ENCODE peak calls at places on chromosomes 6 and 20, in four cellular contexts. V is GM13977, F is WTC11, Y is vagina. O is an unnamed sample.

GRCh38 chr6:108697646-108698161 is 137.0 kb downstream of the FOXO3 start:
- DNase-seq in V (no peak), F (no peak), Y (no peak), O (no peak)

GRCh38 chr6:158485411-158485810 is 74.5 kb upstream of the TMEM181 start:
- DNase-seq in V (no peak), F (no peak), Y (no peak), O (no peak)

GRCh38 chr6:6688283-6688682 is 99.8 kb downstream of the LY86 start:
- DNase-seq in V (peak), F (no peak), Y (no peak), O (peak)

GRCh38 chr6:111875741-111876140 is 2.5 kb upstream of the FYN start:
- DNase-seq in V (no peak), F (no peak), Y (no peak), O (no peak)

GRCh38 chr20:57693002-57693582 is 16.7 kb downstream of the PMEPA1 start:
- DNase-seq in V (no peak), F (peak), Y (no peak), O (peak)

GRCh38 chr6:52245425-52245824 is 1.1 kb upstream of the IL17F start:
- DNase-seq in V (no peak), F (no peak), Y (no peak), O (no peak)

GRCh38 chr6:2914318-2914660 is 11.2 kb upstream of the SERPINB9 start:
- DNase-seq in V (no peak), F (no peak), Y (no peak), O (no peak)

GRCh38 chr6:130666796-130667195 is 160.4 kb upstream of the SMLR1 start:
- DNase-seq in V (no peak), F (no peak), Y (no peak), O (no peak)

GRCh38 chr6:118680452-118681095 is 29.2 kb upstream of the CEP85L start:
- DNase-seq in V (no peak), F (no peak), Y (no peak), O (no peak)

GRCh38 chr6:127436578-127437110 is 22.5 kb downstream of the KIAA0408 start:
- DNase-seq in V (no peak), F (no peak), Y (no peak), O (no peak)

GRCh38 chr20:14415492-14415891 is 78.1 kb upstream of the FLRT3 start:
- DNase-seq in V (no peak), F (no peak), Y (no peak), O (no peak)

GRCh38 chr20:47720636-47721427 is 64.4 kb downstream of the SULF2 start:
- DNase-seq in V (no peak), F (no peak), Y (no peak), O (peak)

GRCh38 chr6:136086686-136087085 is 163.4 kb downstream of the MTFR2 start:
- DNase-seq in V (no peak), F (no peak), Y (no peak), O (no peak)

GRCh38 chr20:32070690-32071213 is 18.7 kb downstream of the HCK start:
- DNase-seq in V (no peak), F (no peak), Y (no peak), O (no peak)

DNA sequence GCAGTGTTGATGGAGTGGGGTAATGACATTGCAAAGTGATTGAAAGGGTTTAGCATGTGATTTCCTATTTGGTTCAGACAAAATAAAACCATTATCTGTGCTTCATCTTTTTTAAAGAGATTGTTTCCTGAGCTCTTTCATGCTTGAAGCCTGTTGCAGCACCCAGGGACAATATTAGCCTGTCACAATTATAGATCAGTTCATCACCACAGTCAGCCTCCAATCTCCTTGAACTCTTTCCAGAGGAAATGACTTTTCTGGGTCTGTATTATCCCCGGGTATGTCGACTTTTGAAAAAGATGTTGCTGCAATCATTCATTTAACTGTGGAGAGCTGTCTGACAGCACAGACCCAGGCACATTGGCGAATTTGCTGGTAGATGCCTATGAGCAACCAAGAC is 17.0 kb upstream of the KIF16B start:
- DNase-seq in V (no peak), F (no peak), Y (no peak), O (no peak)
- TF ChIP-seq CTCF in V (no peak), F (no peak), Y (no peak), O (no peak)

GRCh38 chr20:764255-764654 is 4.0 kb downstream of the SLC52A3 start:
- DNase-seq in V (no peak), F (no peak), Y (no peak), O (no peak)

GRCh38 chr20:771741-772464 is 3.6 kb upstream of the SLC52A3 start:
- DNase-seq in V (no peak), F (no peak), Y (no peak), O (no peak)

GRCh38 chr20:770691-771090 is 2.4 kb upstream of the SLC52A3 start:
- DNase-seq in V (no peak), F (no peak), Y (no peak), O (no peak)

GRCh38 chr20:766906-767305 is 1.4 kb downstream of the SLC52A3 start:
- DNase-seq in V (no peak), F (no peak), Y (no peak), O (no peak)

GRCh38 chr20:768426-768978 is at the start of gene SLC52A3:
- DNase-seq in V (no peak), F (peak), Y (no peak), O (no peak)
- TF ChIP-seq CTCF in V (peak), F (no peak), Y (no peak), O (no peak)

GRCh38 chr20:12156252-12156651 is 238.6 kb downstream of the BTBD3 start:
- DNase-seq in V (no peak), F (no peak), Y (no peak), O (no peak)
- TF ChIP-seq CTCF in V (no peak), F (no peak), Y (no peak), O (no peak)

DNA sequence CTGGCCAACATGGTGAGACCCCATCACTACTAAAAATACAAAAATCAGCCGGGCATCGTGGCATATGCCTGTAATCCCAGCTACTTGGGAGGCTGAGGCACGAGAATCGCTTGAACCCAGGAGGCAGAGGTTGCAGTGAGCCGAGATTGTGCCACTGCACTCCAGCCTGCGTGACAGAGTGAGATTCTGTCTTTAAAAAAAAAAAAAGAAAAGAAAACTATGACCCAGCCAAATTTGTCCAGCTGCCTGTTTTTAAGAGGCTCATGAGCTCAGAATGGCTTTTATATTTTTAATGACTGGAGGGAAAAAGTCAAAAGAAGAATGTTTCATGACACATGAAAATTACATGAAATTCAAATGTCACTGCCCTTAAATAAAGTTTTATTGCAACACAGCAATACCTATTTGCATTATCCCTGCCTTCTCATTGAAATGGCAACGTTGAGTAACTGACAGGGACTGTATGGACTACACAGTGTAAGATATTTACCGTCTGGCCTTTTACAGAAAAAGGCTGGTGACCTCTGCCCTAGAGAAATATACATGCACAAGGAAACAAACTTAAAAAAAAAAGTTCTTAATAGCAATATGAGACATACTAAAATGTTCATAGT is 11.3 kb downstream of the SENP6 start:
- DNase-seq in V (no peak), F (no peak), Y (no peak), O (no peak)
- TF ChIP-seq CTCF in V (no peak), F (no peak), Y (no peak), O (no peak)

GRCh38 chr20:61724376-61724775 is 341.3 kb downstream of the TAF4 start:
- DNase-seq in V (no peak), F (peak), Y (no peak), O (peak)
- TF ChIP-seq CTCF in V (no peak), F (peak), Y (no peak), O (peak)

O was measured in astrocyte of the spinal cord.